ENCODE peak calls at places on chromosomes 7 and 10, in six cellular contexts. N is neuronal stem cell, O is IMR-90, M is H1, G is trophoblast cell, P is mesenchymal stem cell. A is an unnamed sample.

GRCh38 chr10:118754132-118754555 is 626 bp downstream of the CACUL1 start:
- DNase-seq in G (peak; percentile 19), M (no peak), O (no peak), P (peak; percentile 57), N (peak; percentile 53), A (peak; percentile 70)

GRCh38 chr7:87318741-87319140 is 26.7 kb upstream of the CROT start:
- DNase-seq in P (peak; percentile 24), N (no peak), M (no peak), G (no peak), O (no peak), A (no peak)

GRCh38 chr7:33485746-33486491 is 356.6 kb downstream of the BBS9 start:
- DNase-seq in M (no peak), O (peak; percentile 23), G (no peak), N (no peak), P (peak; percentile 10), A (no peak)

GRCh38 chr7:369476-369980 is 79.6 kb downstream of the FOXL3 start:
- DNase-seq in O (no peak), G (no peak), N (no peak), M (no peak), P (no peak), A (no peak)

GRCh38 chr10:102775201-102775972 is 31.6 kb downstream of the WBP1L start:
- DNase-seq in P (peak; percentile 53), O (peak; percentile 15), N (no peak), M (no peak), G (no peak), A (no peak)

GRCh38 chr7:66514050-66514449 is 114.6 kb upstream of the KCTD7 start:
- DNase-seq in P (no peak), M (no peak), N (no peak), O (no peak), G (no peak), A (no peak)

GRCh38 chr7:117818241-117818640 is 55.0 kb downstream of the CTTNBP2 start:
- DNase-seq in O (no peak), M (no peak), P (peak; percentile 75), G (no peak), N (no peak), A (no peak)

GRCh38 chr10:6053816-6054581 is 8.2 kb downstream of the IL2RA start:
- DNase-seq in M (no peak), P (no peak), N (no peak), G (no peak), O (no peak), A (no peak)

GRCh38 chr10:5355762-5356478 is 8.8 kb upstream of the UCN3 start:
- DNase-seq in O (no peak), M (no peak), N (no peak), P (no peak), G (no peak), A (no peak)

GRCh38 chr10:34666008-34666700 is 148.9 kb downstream of the PARD3 start:
- DNase-seq in N (peak; percentile 30), G (peak; percentile 94), M (no peak), P (peak; percentile 92), O (peak; percentile 94), A (no peak)

GRCh38 chr10:112793197-112793921 is 156.7 kb upstream of the TCF7L2 start:
- DNase-seq in O (peak; percentile 58), P (peak; percentile 43), G (no peak), M (no peak), N (no peak), A (no peak)

GRCh38 chr7:91082854-91083495 is 181.3 kb upstream of the FZD1 start:
- DNase-seq in O (peak; percentile 62), M (no peak), N (peak; percentile 11), G (peak; percentile 39), P (peak; percentile 42), A (no peak)

GRCh38 chr10:35611750-35612149 is 6.6 kb downstream of the GJD4 start:
- DNase-seq in M (no peak), N (no peak), G (no peak), P (no peak), O (no peak), A (peak; percentile 50)

GRCh38 chr7:139943391-139943790 is 114.3 kb downstream of the TBXAS1 start:
- DNase-seq in M (no peak), N (no peak), O (no peak), G (no peak), P (no peak), A (no peak)

GRCh38 chr7:127404282-127405049 is 12.0 kb upstream of the ZNF800 start:
- DNase-seq in P (no peak), N (no peak), O (no peak), G (no peak), M (no peak), A (no peak)

GRCh38 chr10:79353726-79354125 is 6.5 kb downstream of the PPIF start:
- DNase-seq in N (no peak), O (no peak), M (no peak), P (no peak), G (no peak), A (no peak)

GRCh38 chr10:79351332-79351731 is 4.1 kb downstream of the PPIF start:
- DNase-seq in P (no peak), G (no peak), M (no peak), O (no peak), N (no peak), A (peak; percentile 14)

GRCh38 chr10:79350407-79351154 is 3.3 kb downstream of the PPIF start:
- DNase-seq in G (no peak), O (no peak), M (no peak), N (no peak), P (no peak), A (peak; percentile 17)

GRCh38 chr10:79353000-79353406 is 5.7 kb downstream of the PPIF start:
- DNase-seq in P (no peak), M (no peak), G (no peak), N (no peak), O (no peak), A (peak; percentile 17)

DNA sequence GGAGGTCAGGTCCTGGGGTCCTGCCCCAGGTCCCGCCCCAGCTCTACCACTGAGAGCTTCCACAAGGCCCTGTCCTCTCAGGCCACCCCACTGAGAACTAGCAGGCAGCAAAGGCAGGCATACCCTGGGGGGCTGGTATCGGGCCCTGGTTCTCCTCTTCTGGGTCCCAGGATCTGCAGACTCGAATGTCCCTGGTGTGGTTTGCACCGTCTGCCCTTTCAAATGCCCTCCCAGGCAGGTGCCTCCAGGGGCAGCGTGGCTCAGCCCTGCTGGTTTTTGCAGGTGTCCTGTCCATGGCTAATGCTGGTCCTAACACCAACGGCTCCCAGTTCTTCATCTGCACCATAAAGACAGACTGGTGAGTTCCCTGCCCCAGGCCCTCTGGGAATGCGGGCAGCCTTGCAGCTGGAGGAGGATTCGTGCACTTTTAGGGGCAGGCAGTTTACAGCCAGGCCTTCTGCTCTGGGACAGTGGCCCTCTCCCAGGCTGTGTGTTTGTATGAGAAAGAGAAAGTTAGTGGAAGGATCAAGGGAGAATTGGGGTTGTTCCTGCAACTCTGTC is 4.8 kb downstream of the PPIF start:
- DNase-seq in O (no peak), G (no peak), M (no peak), P (no peak), N (no peak), A (peak; percentile 21)
- H4K91ac ChIP-seq in O (no peak overlapping the region), G (no peak overlapping the region), M (no peak overlapping the region), P (peak overlapping the region; percentile 41), N (no peak overlapping the region), A (no peak overlapping the region)

GRCh38 chr10:68074775-68075549 is at the start of gene HERC4:
- DNase-seq in M (peak; percentile 66), O (peak; percentile 92), G (peak; percentile 91), N (peak; percentile 90), P (peak; percentile 96), A (peak; percentile 94)

GRCh38 chr10:68073631-68074403 is 1.3 kb downstream of the HERC4 start:
- DNase-seq in P (peak; percentile 56), N (no peak), M (no peak), O (peak; percentile 31), G (peak; percentile 54), A (no peak)

GRCh38 chr10:68077026-68077425 is 1.9 kb upstream of the HERC4 start:
- DNase-seq in O (no peak), G (peak; percentile 93), P (no peak), N (no peak), M (no peak), A (no peak)

GRCh38 chr10:68074404-68074774 is 694 bp downstream of the HERC4 start:
- DNase-seq in G (no peak), O (no peak), N (no peak), M (no peak), P (no peak), A (no peak)

GRCh38 chr10:68075550-68076004 is 494 bp upstream of the HERC4 start:
- DNase-seq in N (no peak), G (no peak), O (no peak), P (no peak), M (no peak), A (no peak)
- H4K8ac ChIP-seq in N (no peak overlapping the region), G (peak overlapping the region; percentile 97), O (peak overlapping the region; percentile 96), P (peak overlapping the region; percentile 89), M (no peak overlapping the region), A (no peak overlapping the region)

DNA sequence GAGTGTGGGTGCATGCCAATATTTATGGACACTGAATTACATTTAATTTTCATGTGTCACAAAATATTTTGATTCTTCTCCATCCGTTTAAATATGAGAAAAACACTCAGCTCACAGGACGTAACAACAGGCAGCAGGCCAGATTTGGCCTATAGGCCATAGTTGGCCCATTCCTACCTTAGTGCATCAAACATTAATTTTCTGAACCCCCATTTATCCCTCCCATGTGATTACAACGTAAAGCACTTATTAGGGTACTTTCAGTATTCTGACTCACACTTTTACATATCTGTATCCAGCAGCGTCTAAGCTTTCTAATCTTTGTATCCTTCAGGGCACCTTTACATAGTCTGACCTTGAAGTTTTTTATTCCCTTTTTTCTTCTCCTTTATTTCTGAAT is 4.0 kb downstream of the IDI1 start:
- DNase-seq in M (no peak), G (no peak), O (no peak), N (no peak), P (peak; percentile 40), A (no peak)
- H4K91ac ChIP-seq in M (no peak overlapping the region), G (no peak overlapping the region), O (no peak overlapping the region), N (no peak overlapping the region), P (no peak overlapping the region), A (no peak overlapping the region)

GRCh38 chr7:110941385-110941784 is 149.5 kb upstream of the LRRN3 start:
- DNase-seq in O (no peak), N (no peak), P (no peak), G (no peak), M (no peak), A (no peak)

GRCh38 chr7:110944448-110944847 is 146.5 kb upstream of the LRRN3 start:
- DNase-seq in M (no peak), N (no peak), G (no peak), O (no peak), P (no peak), A (no peak)

GRCh38 chr7:110943686-110944350 is 147.1 kb upstream of the LRRN3 start:
- DNase-seq in G (no peak), O (peak; percentile 76), N (no peak), P (peak; percentile 20), M (no peak), A (no peak)

GRCh38 chr7:110948280-110948679 is 142.6 kb upstream of the LRRN3 start:
- DNase-seq in N (no peak), O (no peak), P (no peak), G (no peak), M (no peak), A (no peak)

DNA sequence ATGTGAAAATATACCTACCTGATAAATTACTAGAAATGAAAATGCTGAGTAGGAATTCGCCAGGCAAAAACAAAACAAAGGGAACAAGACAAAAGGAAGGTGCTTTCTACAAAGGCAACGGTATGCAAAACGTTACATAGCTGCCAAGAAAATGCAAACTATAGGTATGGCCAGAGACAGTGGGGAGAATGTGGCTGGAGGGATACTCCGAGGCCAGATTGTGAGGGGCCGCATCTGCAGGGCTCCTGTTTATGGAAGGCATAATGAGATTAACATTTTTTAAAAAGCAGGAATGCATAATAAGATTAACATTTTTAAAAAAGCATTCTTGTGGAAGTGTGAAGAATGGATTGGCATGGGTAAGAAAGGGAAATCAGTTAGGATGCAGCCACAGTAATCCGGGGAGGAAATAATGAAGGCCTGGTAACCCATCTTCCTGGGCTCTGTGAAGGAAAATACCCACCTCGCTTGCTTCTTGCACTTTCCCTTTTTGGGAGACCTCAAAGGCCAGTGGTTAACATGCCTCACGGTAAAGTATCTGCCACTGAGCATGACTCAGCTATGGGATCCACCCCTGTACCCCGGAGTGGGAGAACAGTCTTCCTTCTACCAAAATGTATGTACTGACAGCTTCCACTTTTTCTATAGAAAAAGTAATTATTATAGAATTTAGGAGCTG is 145.8 kb upstream of the LRRN3 start:
- DNase-seq in G (no peak), P (no peak), N (no peak), O (no peak), M (no peak), A (no peak)
- H4K8ac ChIP-seq in G (no peak overlapping the region), P (no peak overlapping the region), N (no peak overlapping the region), O (no peak overlapping the region), M (no peak overlapping the region), A (no peak overlapping the region)

A was measured in H9.